ENCODE peak calls at places on chromosomes 6 and 20, in seven cellular contexts. One of them, this sample, is unnamed.

GRCh38 chr6:148392611-148393160 is 50.0 kb downstream of the SASH1 start:
- DNase-seq in NCI-H1092: no peak
- DNase-seq in iris pigment epithelial cell: no peak
- DNase-seq in dermis blood vessel endothelial cell: no peak
- DNase-seq in aorta: no peak
- DNase-seq in T-cell: no peak
- DNase-seq in stimulated activated CD4-positive, alpha-beta T cell treated with anti-CD3 and anti-CD28 coated beads, Interleukin-2, amount 100 ng/mL, for 48 hours: no peak
- DNase-seq in this sample: no peak

GRCh38 chr6:157461000-157461915 is 80.3 kb downstream of the ZDHHC14 start:
- DNase-seq in aorta: no peak
- DNase-seq in NCI-H1092: no peak
- DNase-seq in iris pigment epithelial cell: peak; percentile 60
- DNase-seq in stimulated activated CD4-positive, alpha-beta T cell treated with anti-CD3 and anti-CD28 coated beads, Interleukin-2, amount 100 ng/mL, for 48 hours: peak; percentile 46
- DNase-seq in dermis blood vessel endothelial cell: peak; percentile 89
- DNase-seq in T-cell: peak; percentile 12
- DNase-seq in this sample: no peak

GRCh38 chr6:39451831-39452230 is 129.3 kb upstream of the KCNK16 start:
- DNase-seq in NCI-H1092: no peak
- DNase-seq in T-cell: no peak
- DNase-seq in aorta: no peak
- DNase-seq in dermis blood vessel endothelial cell: peak; percentile 2
- DNase-seq in stimulated activated CD4-positive, alpha-beta T cell treated with anti-CD3 and anti-CD28 coated beads, Interleukin-2, amount 100 ng/mL, for 48 hours: peak; percentile 3
- DNase-seq in iris pigment epithelial cell: no peak
- DNase-seq in this sample: no peak

GRCh38 chr6:5439749-5440148 is 178.4 kb downstream of the FARS2 start:
- DNase-seq in iris pigment epithelial cell: no peak
- DNase-seq in T-cell: no peak
- DNase-seq in stimulated activated CD4-positive, alpha-beta T cell treated with anti-CD3 and anti-CD28 coated beads, Interleukin-2, amount 100 ng/mL, for 48 hours: no peak
- DNase-seq in NCI-H1092: no peak
- DNase-seq in dermis blood vessel endothelial cell: no peak
- DNase-seq in aorta: no peak
- DNase-seq in this sample: no peak

GRCh38 chr6:24909281-24910216 is 26.2 kb downstream of the RIPOR2 start:
- DNase-seq in aorta: no peak
- DNase-seq in stimulated activated CD4-positive, alpha-beta T cell treated with anti-CD3 and anti-CD28 coated beads, Interleukin-2, amount 100 ng/mL, for 48 hours: no peak
- DNase-seq in iris pigment epithelial cell: no peak
- DNase-seq in T-cell: no peak
- DNase-seq in dermis blood vessel endothelial cell: no peak
- DNase-seq in NCI-H1092: no peak
- DNase-seq in this sample: no peak

GRCh38 chr6:111888928-111889696 is 15.9 kb upstream of the FYN start:
- DNase-seq in iris pigment epithelial cell: peak; percentile 40
- DNase-seq in T-cell: no peak
- DNase-seq in stimulated activated CD4-positive, alpha-beta T cell treated with anti-CD3 and anti-CD28 coated beads, Interleukin-2, amount 100 ng/mL, for 48 hours: no peak
- DNase-seq in dermis blood vessel endothelial cell: peak; percentile 35
- DNase-seq in NCI-H1092: peak; percentile 10
- DNase-seq in aorta: no peak
- DNase-seq in this sample: peak; percentile 2

GRCh38 chr6:52317841-52318581 is 33.5 kb upstream of the MCM3 start:
- DNase-seq in dermis blood vessel endothelial cell: no peak
- DNase-seq in iris pigment epithelial cell: peak; percentile 79
- DNase-seq in aorta: no peak
- DNase-seq in stimulated activated CD4-positive, alpha-beta T cell treated with anti-CD3 and anti-CD28 coated beads, Interleukin-2, amount 100 ng/mL, for 48 hours: no peak
- DNase-seq in T-cell: no peak
- DNase-seq in NCI-H1092: no peak
- DNase-seq in this sample: no peak

GRCh38 chr6:36697481-36697903 is at the start of gene RAB44:
- DNase-seq in dermis blood vessel endothelial cell: no peak
- DNase-seq in stimulated activated CD4-positive, alpha-beta T cell treated with anti-CD3 and anti-CD28 coated beads, Interleukin-2, amount 100 ng/mL, for 48 hours: no peak
- DNase-seq in iris pigment epithelial cell: no peak
- DNase-seq in NCI-H1092: no peak
- DNase-seq in aorta: peak; percentile 52
- DNase-seq in T-cell: no peak
- DNase-seq in this sample: no peak

GRCh38 chr6:140041056-140041455 is 666.6 kb upstream of the CITED2 start:
- DNase-seq in iris pigment epithelial cell: no peak
- DNase-seq in dermis blood vessel endothelial cell: no peak
- DNase-seq in aorta: no peak
- DNase-seq in NCI-H1092: no peak
- DNase-seq in stimulated activated CD4-positive, alpha-beta T cell treated with anti-CD3 and anti-CD28 coated beads, Interleukin-2, amount 100 ng/mL, for 48 hours: no peak
- DNase-seq in T-cell: no peak
- DNase-seq in this sample: no peak

GRCh38 chr20:32282461-32282860 is 5.0 kb downstream of the KIF3B start:
- DNase-seq in T-cell: no peak
- DNase-seq in NCI-H1092: peak; percentile 44
- DNase-seq in iris pigment epithelial cell: no peak
- DNase-seq in dermis blood vessel endothelial cell: no peak
- DNase-seq in aorta: no peak
- DNase-seq in stimulated activated CD4-positive, alpha-beta T cell treated with anti-CD3 and anti-CD28 coated beads, Interleukin-2, amount 100 ng/mL, for 48 hours: no peak
- DNase-seq in this sample: no peak

GRCh38 chr6:126181173-126181741 is 158.7 kb upstream of the CENPW start:
- DNase-seq in iris pigment epithelial cell: no peak
- DNase-seq in dermis blood vessel endothelial cell: no peak
- DNase-seq in NCI-H1092: no peak
- DNase-seq in stimulated activated CD4-positive, alpha-beta T cell treated with anti-CD3 and anti-CD28 coated beads, Interleukin-2, amount 100 ng/mL, for 48 hours: no peak
- DNase-seq in aorta: no peak
- DNase-seq in T-cell: no peak
- DNase-seq in this sample: no peak

GRCh38 chr6:118298476-118298875 is 249.6 kb upstream of the PLN start:
- DNase-seq in T-cell: no peak
- DNase-seq in iris pigment epithelial cell: peak; percentile 5
- DNase-seq in NCI-H1092: no peak
- DNase-seq in stimulated activated CD4-positive, alpha-beta T cell treated with anti-CD3 and anti-CD28 coated beads, Interleukin-2, amount 100 ng/mL, for 48 hours: no peak
- DNase-seq in dermis blood vessel endothelial cell: no peak
- DNase-seq in aorta: no peak
- DNase-seq in this sample: no peak

GRCh38 chr6:128069180-128069579 is 168.3 kb upstream of the THEMIS start:
- DNase-seq in NCI-H1092: no peak
- DNase-seq in dermis blood vessel endothelial cell: no peak
- DNase-seq in T-cell: no peak
- DNase-seq in iris pigment epithelial cell: peak; percentile 85
- DNase-seq in aorta: no peak
- DNase-seq in stimulated activated CD4-positive, alpha-beta T cell treated with anti-CD3 and anti-CD28 coated beads, Interleukin-2, amount 100 ng/mL, for 48 hours: no peak
- DNase-seq in this sample: no peak

GRCh38 chr20:49400410-49400809 is 82.1 kb downstream of the KCNB1 start:
- DNase-seq in stimulated activated CD4-positive, alpha-beta T cell treated with anti-CD3 and anti-CD28 coated beads, Interleukin-2, amount 100 ng/mL, for 48 hours: no peak
- DNase-seq in aorta: peak; percentile 80
- DNase-seq in iris pigment epithelial cell: peak; percentile 36
- DNase-seq in dermis blood vessel endothelial cell: no peak
- DNase-seq in T-cell: no peak
- DNase-seq in NCI-H1092: no peak
- DNase-seq in this sample: no peak

GRCh38 chr20:24106155-24106800 is 117.7 kb upstream of the GGTLC1 start:
- DNase-seq in T-cell: no peak
- DNase-seq in stimulated activated CD4-positive, alpha-beta T cell treated with anti-CD3 and anti-CD28 coated beads, Interleukin-2, amount 100 ng/mL, for 48 hours: no peak
- DNase-seq in NCI-H1092: no peak
- DNase-seq in aorta: no peak
- DNase-seq in dermis blood vessel endothelial cell: peak; percentile 42
- DNase-seq in iris pigment epithelial cell: no peak
- DNase-seq in this sample: no peak

GRCh38 chr6:52598123-52598823 is 21.4 kb upstream of the TRAM2 start:
- DNase-seq in aorta: peak; percentile 84
- DNase-seq in stimulated activated CD4-positive, alpha-beta T cell treated with anti-CD3 and anti-CD28 coated beads, Interleukin-2, amount 100 ng/mL, for 48 hours: peak; percentile 12
- DNase-seq in T-cell: no peak
- DNase-seq in dermis blood vessel endothelial cell: peak; percentile 57
- DNase-seq in iris pigment epithelial cell: peak; percentile 84
- DNase-seq in NCI-H1092: peak; percentile 21
- DNase-seq in this sample: peak; percentile 55

GRCh38 chr6:127570739-127571389 is 6.1 kb upstream of the C6orf58 start:
- DNase-seq in stimulated activated CD4-positive, alpha-beta T cell treated with anti-CD3 and anti-CD28 coated beads, Interleukin-2, amount 100 ng/mL, for 48 hours: no peak
- DNase-seq in NCI-H1092: no peak
- DNase-seq in dermis blood vessel endothelial cell: no peak
- DNase-seq in iris pigment epithelial cell: peak; percentile 25
- DNase-seq in T-cell: no peak
- DNase-seq in aorta: no peak
- DNase-seq in this sample: no peak

GRCh38 chr20:59746155-59746554 is 141.8 kb downstream of the PHACTR3 start:
- DNase-seq in NCI-H1092: no peak
- DNase-seq in iris pigment epithelial cell: no peak
- DNase-seq in stimulated activated CD4-positive, alpha-beta T cell treated with anti-CD3 and anti-CD28 coated beads, Interleukin-2, amount 100 ng/mL, for 48 hours: no peak
- DNase-seq in T-cell: no peak
- DNase-seq in dermis blood vessel endothelial cell: no peak
- DNase-seq in aorta: no peak
- DNase-seq in this sample: no peak

GRCh38 chr6:3356824-3357420 is 98.2 kb downstream of the PSMG4 start:
- DNase-seq in dermis blood vessel endothelial cell: peak; percentile 27
- DNase-seq in T-cell: no peak
- DNase-seq in NCI-H1092: no peak
- DNase-seq in iris pigment epithelial cell: no peak
- DNase-seq in stimulated activated CD4-positive, alpha-beta T cell treated with anti-CD3 and anti-CD28 coated beads, Interleukin-2, amount 100 ng/mL, for 48 hours: no peak
- DNase-seq in aorta: peak; percentile 20
- DNase-seq in this sample: no peak

GRCh38 chr6:107730106-107730505 is 94.0 kb downstream of the SCML4 start:
- DNase-seq in stimulated activated CD4-positive, alpha-beta T cell treated with anti-CD3 and anti-CD28 coated beads, Interleukin-2, amount 100 ng/mL, for 48 hours: no peak
- DNase-seq in NCI-H1092: no peak
- DNase-seq in iris pigment epithelial cell: no peak
- DNase-seq in T-cell: no peak
- DNase-seq in aorta: no peak
- DNase-seq in dermis blood vessel endothelial cell: no peak
- DNase-seq in this sample: no peak

GRCh38 chr6:137033828-137034227 is 10.9 kb downstream of the IL20RA start:
- DNase-seq in stimulated activated CD4-positive, alpha-beta T cell treated with anti-CD3 and anti-CD28 coated beads, Interleukin-2, amount 100 ng/mL, for 48 hours: peak; percentile 37
- DNase-seq in T-cell: peak; percentile 33
- DNase-seq in iris pigment epithelial cell: no peak
- DNase-seq in NCI-H1092: no peak
- DNase-seq in dermis blood vessel endothelial cell: no peak
- DNase-seq in aorta: no peak
- DNase-seq in this sample: no peak

GRCh38 chr20:36818831-36819230 is 45.3 kb upstream of the DSN1 start:
- DNase-seq in NCI-H1092: no peak
- DNase-seq in dermis blood vessel endothelial cell: peak; percentile 44
- DNase-seq in T-cell: no peak
- DNase-seq in aorta: no peak
- DNase-seq in stimulated activated CD4-positive, alpha-beta T cell treated with anti-CD3 and anti-CD28 coated beads, Interleukin-2, amount 100 ng/mL, for 48 hours: no peak
- DNase-seq in iris pigment epithelial cell: no peak
- DNase-seq in this sample: no peak

This sample was measured in NCI-H1930.